ENCODE peak calls at places on chromosomes 12 and 14, in nine cellular contexts. G is HL-60, L is lower leg skin, M is astrocyte of the spinal cord, J is tibial artery, Q is mucosa of descending colon, N is spleen, I is cardiac muscle cell, H is HCT116. P is an unnamed sample.

GRCh38 chr14:75636100-75636692 is 24.5 kb downstream of the ERG28 start:
- DNase-seq in G (no peak), L (no peak), M (peak), J (no peak), Q (no peak), N (no peak), I (no peak), H (no peak), P (no peak)

GRCh38 chr14:83632375-83632774 is 1897.6 kb upstream of the FLRT2 start:
- DNase-seq in G (peak), L (no peak), M (no peak), J (no peak), Q (no peak), N (no peak), I (no peak), H (no peak), P (no peak)

GRCh38 chr14:64758025-64758521 is 53.8 kb downstream of the PLEKHG3 start:
- DNase-seq in G (no peak), L (no peak), M (peak), J (no peak), Q (peak), N (peak), I (no peak), H (no peak), P (no peak)

GRCh38 chr12:121801601-121802484 is 2.0 kb upstream of the SETD1B start:
- DNase-seq in G (peak), L (no peak), M (peak), J (no peak), Q (peak), N (peak), I (no peak), H (no peak), P (no peak)

GRCh38 chr12:131735863-131736806 is 25.2 kb downstream of the SFSWAP start:
- DNase-seq in G (no peak), L (no peak), M (no peak), J (no peak), Q (no peak), N (no peak), I (no peak), H (no peak), P (no peak)

GRCh38 chr12:124518051-124518932 is 49.1 kb downstream of the NCOR2 start:
- DNase-seq in G (no peak), L (peak), M (peak), J (peak), Q (peak), N (no peak), I (peak), H (peak), P (peak)

GRCh38 chr14:99271951-99272668 is at the start of gene BCL11B:
- DNase-seq in G (peak), L (peak), M (peak), J (peak), Q (peak), N (peak), I (peak), H (peak), P (peak)

GRCh38 chr12:117032593-117033381 is 66.4 kb downstream of the TESC start:
- DNase-seq in G (no peak), L (no peak), M (peak), J (no peak), Q (no peak), N (peak), I (no peak), H (no peak), P (no peak)

GRCh38 chr12:108747563-108747962 is 16.2 kb upstream of the CORO1C start:
- DNase-seq in G (no peak), L (no peak), M (no peak), J (no peak), Q (no peak), N (no peak), I (no peak), H (no peak), P (no peak)

GRCh38 chr14:58749066-58749669 is 111.4 kb downstream of the DACT1 start:
- DNase-seq in G (peak), L (peak), M (peak), J (peak), Q (peak), N (no peak), I (peak), H (peak), P (peak)

GRCh38 chr12:57522887-57523705 is 472 bp downstream of the MBD6 start:
- DNase-seq in G (peak), L (peak), M (peak), J (peak), Q (peak), N (peak), I (peak), H (no peak), P (no peak)

GRCh38 chr14:90924618-90925345 is 108.6 kb upstream of the TTC7B start:
- DNase-seq in G (no peak), L (no peak), M (no peak), J (no peak), Q (peak), N (no peak), I (no peak), H (no peak), P (no peak)

GRCh38 chr12:4148418-4149056 is 125.0 kb upstream of the CCND2 start:
- DNase-seq in G (peak), L (peak), M (no peak), J (peak), Q (peak), N (peak), I (no peak), H (no peak), P (no peak)

GRCh38 chr14:25375639-25376038 is 325.7 kb upstream of the STXBP6 start:
- DNase-seq in G (no peak), L (no peak), M (no peak), J (no peak), Q (no peak), N (no peak), I (no peak), H (no peak), P (no peak)

GRCh38 chr14:25381498-25381897 is 331.6 kb upstream of the STXBP6 start:
- DNase-seq in G (peak), L (no peak), M (no peak), J (no peak), Q (no peak), N (no peak), I (no peak), H (no peak), P (no peak)
- TF ChIP-seq CTCF in G (peak), L (no peak), M (peak), J (no peak), Q (no peak), N (no peak), I (no peak), H (peak), P (peak)

GRCh38 chr12:96578526-96579125 is 89.2 kb downstream of the CFAP54 start:
- DNase-seq in G (peak), L (no peak), M (peak), J (no peak), Q (no peak), N (no peak), I (peak), H (peak), P (peak)
- H3K4me3 ChIP-seq in G (no peak), L (no peak), M (no peak), J (no peak), Q (no peak), N (no peak), I (no peak), H (no peak), P (no peak)

GRCh38 chr12:39375206-39375808 is 67.6 kb downstream of the KIF21A start:
- DNase-seq in G (no peak), L (no peak), M (peak), J (no peak), Q (no peak), N (no peak), I (no peak), H (peak), P (peak)
- TF ChIP-seq CTCF in G (no peak), L (no peak), M (peak), J (no peak), Q (no peak), N (no peak), I (no peak), H (peak), P (peak)

GRCh38 chr14:103220982-103221641 is 97.9 kb downstream of the TNFAIP2 start:
- DNase-seq in G (no peak), L (no peak), M (no peak), J (no peak), Q (no peak), N (no peak), I (no peak), H (no peak), P (no peak)
- H3K4me3 ChIP-seq in G (no peak), L (no peak), M (no peak), J (peak), Q (no peak), N (peak), I (peak), H (no peak), P (peak)

GRCh38 chr14:61271552-61271951 is 9.6 kb downstream of the TMEM30B start:
- DNase-seq in G (no peak), L (no peak), M (no peak), J (no peak), Q (no peak), N (no peak), I (no peak), H (no peak), P (no peak)

GRCh38 chr14:61268797-61269196 is 12.3 kb downstream of the TMEM30B start:
- DNase-seq in G (no peak), L (no peak), M (no peak), J (no peak), Q (no peak), N (no peak), I (no peak), H (no peak), P (no peak)

GRCh38 chr14:61270714-61271113 is 10.4 kb downstream of the TMEM30B start:
- DNase-seq in G (no peak), L (no peak), M (no peak), J (no peak), Q (no peak), N (no peak), I (no peak), H (no peak), P (no peak)

GRCh38 chr14:61267336-61267735 is 13.8 kb downstream of the TMEM30B start:
- DNase-seq in G (no peak), L (no peak), M (no peak), J (no peak), Q (no peak), N (no peak), I (no peak), H (no peak), P (no peak)

DNA sequence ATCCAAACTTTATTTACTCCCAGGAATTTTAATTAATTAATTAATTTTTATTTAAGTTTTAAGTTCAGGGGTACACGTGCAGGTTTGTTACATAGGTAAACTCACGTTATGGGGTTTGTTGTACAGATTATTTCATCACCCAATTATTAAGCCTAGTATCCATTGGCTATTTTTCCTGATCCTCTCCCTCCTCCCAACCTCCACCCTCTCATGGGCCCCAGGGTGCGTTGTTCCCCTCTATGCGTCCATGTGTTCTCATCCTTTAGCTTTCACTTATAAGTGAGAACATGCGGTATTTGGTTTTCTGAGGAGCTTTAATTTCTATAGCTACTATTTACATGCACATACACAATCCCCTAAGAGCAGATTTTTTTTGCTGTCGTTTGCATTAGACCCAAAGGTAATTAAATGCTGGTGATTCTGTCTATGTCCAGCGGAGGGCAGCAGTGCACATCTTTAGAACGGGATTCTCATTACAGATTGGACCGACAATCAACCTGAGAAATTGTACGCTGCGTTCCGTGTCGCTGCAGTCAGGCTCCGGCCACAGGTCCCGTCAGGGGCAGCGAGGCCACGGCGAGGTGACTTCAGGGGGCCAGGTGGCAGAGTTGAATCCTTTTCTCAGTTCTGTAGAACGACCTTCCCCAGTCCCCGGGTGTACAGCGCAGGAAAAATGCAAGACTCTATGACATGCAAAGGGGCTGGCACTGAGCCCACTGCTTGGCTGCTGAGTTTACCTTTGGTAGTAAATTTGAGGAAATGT is 11.6 kb downstream of the TMEM30B start:
- DNase-seq in G (peak), L (peak), M (peak), J (peak), Q (peak), N (peak), I (peak), H (peak), P (no peak)
- TF ChIP-seq CTCF in G (peak), L (no peak), M (peak), J (peak), Q (peak), N (peak), I (peak), H (peak), P (peak)

GRCh38 chr12:68223067-68223747 is 2.4 kb downstream of the IL26 start:
- DNase-seq in G (peak), L (peak), M (peak), J (peak), Q (peak), N (peak), I (peak), H (peak), P (no peak)

GRCh38 chr12:68225576-68226476 is at the start of gene IL26:
- DNase-seq in G (no peak), L (no peak), M (no peak), J (no peak), Q (no peak), N (no peak), I (no peak), H (no peak), P (no peak)

GRCh38 chr12:68221497-68221896 is 4.1 kb downstream of the IL26 start:
- DNase-seq in G (no peak), L (no peak), M (no peak), J (no peak), Q (no peak), N (no peak), I (no peak), H (no peak), P (no peak)

GRCh38 chr12:68224613-68225285 is 861 bp downstream of the IL26 start:
- DNase-seq in G (no peak), L (no peak), M (peak), J (no peak), Q (no peak), N (no peak), I (no peak), H (no peak), P (no peak)

DNA sequence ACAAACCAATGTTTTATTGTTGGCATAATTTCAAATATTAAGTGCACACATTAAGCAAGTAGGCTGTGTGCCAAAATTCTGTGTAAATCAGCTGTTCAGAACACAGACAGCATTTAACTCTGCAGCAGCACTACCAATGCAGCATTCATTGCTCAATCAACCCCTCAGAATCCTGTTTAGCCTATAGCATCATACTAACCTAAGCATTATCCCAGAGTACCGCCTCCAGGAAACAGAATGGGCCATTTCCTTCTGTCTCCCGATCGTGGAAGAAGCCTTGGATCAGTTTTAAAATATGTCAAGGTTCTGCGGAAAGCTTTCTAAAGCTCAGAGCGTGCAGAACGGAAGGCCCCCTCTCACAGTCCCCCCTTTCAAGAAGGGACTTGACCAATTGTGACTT is 3.3 kb downstream of the IL26 start:
- DNase-seq in G (no peak), L (no peak), M (no peak), J (no peak), Q (no peak), N (no peak), I (no peak), H (no peak), P (no peak)
- H3K4me3 ChIP-seq in G (no peak), L (no peak), M (no peak), J (no peak), Q (no peak), N (no peak), I (no peak), H (no peak), P (no peak)